ENCODE peak calls at places on chromosomes 16 and 17, in nine cellular contexts. K is stimulated activated CD4-positive, alpha-beta T cell treated with anti-CD3 and anti-CD28 coated beads, Interleukin-15, amount 100 ng/mL, for 1 hour; D is A549; G is lower leg skin; Z is dorsolateral prefrontal cortex; M is Kasumi-1; V is AG04450; H is SK-N-DZ; A is mucosa of gallbladder. L is an unnamed sample.

GRCh38 chr16:6573577-6573976 is 759.1 kb upstream of the RBFOX1 start:
- DNase-seq in K (no peak), G (no peak), A (no peak), D (no peak), V (no peak), H (peak; percentile 90), M (no peak), Z (peak; percentile 82), L (no peak)

GRCh38 chr16:53732296-53732929 is 28.5 kb downstream of the FTO start:
- DNase-seq in G (no peak), H (no peak), K (no peak), Z (no peak), M (no peak), D (peak; percentile 93), A (no peak), V (no peak), L (no peak)

GRCh38 chr16:85415196-85415988 is 197.7 kb upstream of the GSE1 start:
- DNase-seq in K (no peak), Z (peak; percentile 40), D (no peak), M (no peak), H (no peak), A (no peak), V (no peak), G (no peak), L (no peak)

GRCh38 chr16:27721548-27722265 is 171.8 kb downstream of the KATNIP start:
- DNase-seq in M (no peak), G (peak; percentile 79), V (peak; percentile 77), Z (no peak), K (no peak), D (no peak), H (peak; percentile 40), A (peak; percentile 74), L (no peak)

GRCh38 chr16:49857423-49858181 is 1.7 kb upstream of the ZNF423 start:
- DNase-seq in Z (no peak), A (peak; percentile 48), G (no peak), H (peak; percentile 79), M (peak; percentile 60), V (no peak), D (peak; percentile 75), K (peak; percentile 16), L (peak; percentile 11)

GRCh38 chr17:72592242-72592966 is 471.6 kb downstream of the SOX9 start:
- DNase-seq in V (peak; percentile 67), K (peak; percentile 42), G (peak; percentile 46), M (peak; percentile 25), Z (peak; percentile 86), H (peak; percentile 84), D (peak; percentile 90), A (peak; percentile 73), L (no peak)

GRCh38 chr16:25030420-25031131 is 15.4 kb upstream of the ARHGAP17 start:
- DNase-seq in G (no peak), K (no peak), V (no peak), H (no peak), M (no peak), D (no peak), Z (no peak), A (no peak), L (peak; percentile 46)

GRCh38 chr16:59848314-59848713 is 1114.2 kb upstream of the GOT2 start:
- DNase-seq in M (no peak), A (peak; percentile 30), K (no peak), V (no peak), D (no peak), H (no peak), Z (no peak), G (no peak), L (no peak)

GRCh38 chr16:1363501-1364041 is 11.8 kb downstream of the GNPTG start:
- DNase-seq in K (peak; percentile 49), V (no peak), Z (peak; percentile 67), M (peak; percentile 24), H (peak; percentile 42), A (no peak), G (no peak), D (peak; percentile 67), L (peak; percentile 82)

L was measured in memory B cell.